ENCODE peak calls at places on chromosome 12, in six cellular contexts. B is breast epithelium, T is A549, E is IMR-90, X is adrenal gland, K is stomach. A is an unnamed sample. For H3K4me1, the result is how much of the 10 kb centered on the place peaks cover.

GRCh38 chr12:4269279-4269991 is 4.1 kb upstream of the CCND2 start:
- DNase-seq in B (no peak), T (no peak), E (peak), X (peak), K (peak), A (peak)

GRCh38 chr12:10406725-10407124 is 2.8 kb downstream of the KLRC4 start:
- DNase-seq in B (no peak), T (no peak), E (no peak), X (peak), K (no peak), A (peak)

GRCh38 chr12:25759752-25760151 is 198.7 kb upstream of the RASSF8 start:
- DNase-seq in B (no peak), T (no peak), E (peak), X (no peak), K (no peak), A (no peak)

GRCh38 chr12:82425241-82425640 is 66.9 kb downstream of the METTL25 start:
- DNase-seq in B (no peak), T (no peak), E (peak), X (no peak), K (no peak), A (no peak)

GRCh38 chr12:116561181-116561821 is 2.1 kb downstream of the MAP1LC3B2 start:
- DNase-seq in B (no peak), T (no peak), E (no peak), X (no peak), K (no peak), A (no peak)

GRCh38 chr12:42141981-42142606 is 2.6 kb downstream of the GXYLT1 start:
- DNase-seq in B (no peak), T (no peak), E (no peak), X (no peak), K (no peak), A (no peak)

GRCh38 chr12:29743801-29744200 is 39.9 kb downstream of the TMTC1 start:
- DNase-seq in B (no peak), T (no peak), E (peak), X (no peak), K (no peak), A (no peak)

GRCh38 chr12:122908915-122909314 is 13.0 kb upstream of the VPS37B start:
- DNase-seq in B (no peak), T (no peak), E (no peak), X (peak), K (peak), A (no peak)

GRCh38 chr12:28378749-28379148 is 188.5 kb downstream of the CCDC91 start:
- DNase-seq in B (no peak), T (no peak), E (peak), X (no peak), K (no peak), A (no peak)

DNA sequence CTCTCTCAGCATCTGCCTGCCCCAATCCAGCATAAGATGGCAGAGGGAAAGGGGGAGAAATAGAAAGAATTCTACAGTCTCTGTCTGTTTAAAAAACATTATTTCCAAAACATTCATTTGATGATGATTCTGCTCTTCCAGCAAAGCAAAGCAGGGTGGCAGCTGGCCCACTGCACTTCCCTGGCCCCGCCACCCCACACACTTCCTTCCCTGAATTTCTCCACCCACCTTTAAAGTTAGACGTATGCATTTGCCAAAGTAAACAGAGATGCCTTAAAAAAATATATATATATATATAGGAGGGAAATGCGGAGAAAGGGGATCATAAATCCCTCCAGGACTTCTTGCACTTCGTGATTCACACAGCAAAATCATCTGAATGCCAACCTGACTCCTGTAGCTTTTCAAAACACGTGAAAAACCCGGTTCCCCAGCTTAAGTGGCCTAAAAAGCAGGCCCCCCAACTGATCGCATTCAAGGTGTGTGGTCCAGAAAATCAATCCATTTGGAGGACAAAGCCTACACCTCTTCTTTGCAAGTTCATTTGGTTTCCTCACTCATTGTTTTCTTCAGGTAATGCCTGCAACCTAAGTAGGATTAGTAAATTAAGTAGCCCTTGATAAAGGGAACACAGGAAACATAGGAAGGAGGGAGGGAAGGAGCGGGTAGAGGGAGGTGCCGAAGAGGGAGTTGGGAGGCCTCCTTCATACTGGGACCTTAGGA is 68.8 kb downstream of the LLPH start:
- DNase-seq in B (no peak), T (no peak), E (no peak), X (no peak), K (no peak), A (no peak)
- H3K4me1 ChIP-seq in B (under half), T (under half), E (under half), X (under half), K (under half), A (under half)

GRCh38 chr12:101596172-101596571 is 1.4 kb downstream of the MYBPC1 start:
- DNase-seq in B (no peak), T (no peak), E (no peak), X (no peak), K (no peak), A (no peak)
- TF ChIP-seq POLR2A in B (no peak), T (no peak), E (no peak), X (no peak), K (no peak), A (no peak)

GRCh38 chr12:75528692-75529091 is 17.3 kb upstream of the KRR1 start:
- DNase-seq in B (no peak), T (no peak), E (no peak), X (no peak), K (no peak), A (no peak)

GRCh38 chr12:75528272-75528671 is 16.9 kb upstream of the KRR1 start:
- DNase-seq in B (no peak), T (no peak), E (no peak), X (no peak), K (no peak), A (no peak)

GRCh38 chr12:75526655-75527511 is 15.5 kb upstream of the KRR1 start:
- DNase-seq in B (no peak), T (peak), E (peak), X (no peak), K (no peak), A (no peak)

GRCh38 chr12:75529826-75530225 is 18.4 kb upstream of the KRR1 start:
- DNase-seq in B (no peak), T (no peak), E (no peak), X (no peak), K (no peak), A (no peak)

DNA sequence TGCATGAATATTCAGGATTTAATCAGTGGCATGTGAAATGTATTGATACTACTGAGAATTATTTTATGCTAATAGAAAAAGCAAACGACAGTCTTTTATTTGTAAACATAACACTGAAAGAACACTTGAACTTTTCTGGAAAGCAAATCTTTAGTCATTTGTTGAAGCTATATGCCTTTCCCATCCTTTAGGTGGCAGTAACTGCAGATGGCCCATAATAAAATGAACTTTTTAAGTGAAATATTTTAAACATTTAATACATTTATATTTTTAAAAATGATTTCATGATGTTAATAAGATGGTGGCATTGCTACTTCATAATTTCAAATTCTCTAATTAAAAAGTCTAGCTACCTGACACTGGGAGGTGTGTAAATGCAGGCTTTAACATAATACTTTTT is 13.9 kb upstream of the KRR1 start:
- DNase-seq in B (no peak), T (no peak), E (peak), X (no peak), K (no peak), A (no peak)
- TF ChIP-seq CTCF in B (no peak), T (peak), E (peak), X (no peak), K (no peak), A (peak)

GRCh38 chr12:78189656-78190055 is 359.0 kb downstream of the NAV3 start:
- DNase-seq in B (no peak), T (no peak), E (peak), X (no peak), K (no peak), A (no peak)

GRCh38 chr12:78187741-78188140 is 357.0 kb downstream of the NAV3 start:
- DNase-seq in B (no peak), T (no peak), E (no peak), X (no peak), K (no peak), A (no peak)

GRCh38 chr12:78192979-78193378 is 362.3 kb downstream of the NAV3 start:
- DNase-seq in B (no peak), T (no peak), E (peak), X (no peak), K (no peak), A (no peak)

GRCh38 chr12:78194448-78194847 is 363.8 kb downstream of the NAV3 start:
- DNase-seq in B (no peak), T (no peak), E (peak), X (no peak), K (no peak), A (no peak)

DNA sequence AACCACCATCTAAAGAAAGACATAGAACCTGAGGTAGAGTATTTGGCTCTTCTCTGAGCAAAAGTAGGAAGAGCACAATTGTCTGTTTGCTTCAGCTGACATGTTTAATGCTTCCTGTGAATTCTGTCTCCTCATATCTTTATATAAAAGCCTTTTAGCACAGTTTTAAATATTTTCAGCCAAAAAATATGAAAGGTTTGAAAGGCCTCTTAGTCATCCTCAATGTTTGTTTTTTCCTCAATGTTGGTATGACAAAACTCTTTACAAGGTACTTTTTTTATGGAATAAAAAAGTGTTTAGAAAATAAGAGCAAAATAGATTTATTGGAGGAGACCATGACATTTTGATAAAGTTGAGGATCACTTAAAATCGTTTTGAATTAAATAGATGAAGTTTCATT is 360.9 kb downstream of the NAV3 start:
- DNase-seq in B (no peak), T (no peak), E (peak), X (no peak), K (no peak), A (no peak)
- H3K4me1 ChIP-seq in B (under half), T (under half), E (under half), X (under half), K (under half), A (under half)

GRCh38 chr12:6199531-6200265 is 502 bp upstream of the CD9 start:
- DNase-seq in B (peak), T (no peak), E (no peak), X (peak), K (no peak), A (peak)

GRCh38 chr12:6200266-6201198 is at the start of gene CD9:
- DNase-seq in B (peak), T (peak), E (no peak), X (peak), K (peak), A (peak)

GRCh38 chr12:6201775-6202292 is 1.6 kb downstream of the CD9 start:
- DNase-seq in B (no peak), T (no peak), E (no peak), X (peak), K (no peak), A (no peak)

GRCh38 chr12:6202331-6202730 is 2.1 kb downstream of the CD9 start:
- DNase-seq in B (no peak), T (no peak), E (no peak), X (no peak), K (no peak), A (no peak)

DNA sequence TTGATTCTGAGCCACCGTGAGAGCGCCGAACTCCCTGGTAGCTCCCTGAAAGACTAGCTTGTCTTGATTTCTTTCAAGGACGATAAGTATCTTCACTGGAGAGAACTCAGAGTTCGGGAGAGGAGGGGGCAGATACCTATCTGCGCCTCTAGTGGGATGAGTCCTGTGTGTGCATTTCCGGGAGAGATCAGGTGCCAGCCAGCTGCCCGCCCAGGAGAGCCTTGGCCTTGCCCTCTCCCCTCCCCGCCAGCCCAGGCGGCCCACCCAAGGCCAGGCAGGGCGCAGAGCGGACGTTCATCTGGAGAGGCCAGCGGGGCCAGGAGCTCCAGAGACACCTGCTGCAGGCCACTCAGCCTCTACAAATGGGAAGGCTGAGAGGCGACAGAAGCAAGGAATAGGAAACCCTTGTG is 1.0 kb downstream of the CD9 start:
- DNase-seq in B (peak), T (peak), E (no peak), X (peak), K (no peak), A (no peak)
- TF ChIP-seq POLR2A in B (no peak), T (no peak), E (no peak), X (peak), K (no peak), A (no peak)

GRCh38 chr12:54588110-54588831 is at the start of gene PPP1R1A:
- DNase-seq in B (no peak), T (no peak), E (no peak), X (no peak), K (peak), A (no peak)
- TF ChIP-seq CTCF in B (no peak), T (no peak), E (no peak), X (no peak), K (no peak), A (no peak)

DNA sequence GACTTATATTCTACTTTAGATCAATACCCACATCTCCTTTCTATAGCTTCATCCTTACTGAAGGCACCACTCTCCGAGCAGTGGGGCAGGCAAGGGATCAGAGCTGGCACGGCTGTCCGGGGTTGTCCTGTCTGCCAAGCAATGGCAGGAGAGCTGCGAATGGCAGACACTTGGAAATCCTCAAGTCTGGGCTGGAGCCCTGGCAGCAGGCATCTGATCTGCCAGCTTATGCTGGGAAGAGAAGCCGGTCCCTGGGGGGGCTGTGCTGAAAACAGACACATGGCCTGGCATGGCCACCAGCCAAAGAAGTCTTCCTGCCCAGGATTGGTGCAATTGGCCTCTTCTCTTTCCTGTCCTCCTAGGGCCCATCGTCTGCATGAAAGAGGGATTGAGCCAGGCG is 280.2 kb upstream of the PWP1 start:
- DNase-seq in B (no peak), T (no peak), E (no peak), X (no peak), K (no peak), A (no peak)
- H3K4me1 ChIP-seq in B (under half), T (under half), E (under half), X (under half), K (under half), A (under half)

GRCh38 chr12:67322580-67322979 is 53.4 kb downstream of the CAND1 start:
- DNase-seq in B (no peak), T (no peak), E (no peak), X (no peak), K (no peak), A (no peak)
- TF ChIP-seq POLR2A in B (no peak), T (no peak), E (no peak), X (no peak), K (no peak), A (no peak)

DNA sequence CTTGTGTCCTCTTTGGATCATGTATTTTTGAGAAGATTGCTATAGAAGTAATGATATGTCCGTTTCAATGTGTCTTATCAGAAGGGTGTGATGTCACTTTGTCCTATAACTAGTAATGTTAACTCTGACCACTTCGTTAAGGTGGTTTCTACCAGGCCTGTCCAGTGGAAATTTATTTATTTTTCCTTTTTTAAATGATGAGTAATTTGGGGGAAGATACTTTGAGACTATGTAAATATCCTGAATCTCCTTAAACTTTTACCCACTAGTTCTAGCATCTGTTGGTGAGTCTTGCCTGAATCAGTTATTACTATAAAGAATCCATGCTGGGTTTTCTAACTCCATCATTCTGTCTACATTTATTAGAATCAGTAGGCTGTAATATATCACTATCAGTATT is 15.3 kb downstream of the EP400 start:
- DNase-seq in B (no peak), T (no peak), E (peak), X (no peak), K (no peak), A (no peak)
- TF ChIP-seq CTCF in B (no peak), T (no peak), E (no peak), X (no peak), K (no peak), A (no peak)

DNA sequence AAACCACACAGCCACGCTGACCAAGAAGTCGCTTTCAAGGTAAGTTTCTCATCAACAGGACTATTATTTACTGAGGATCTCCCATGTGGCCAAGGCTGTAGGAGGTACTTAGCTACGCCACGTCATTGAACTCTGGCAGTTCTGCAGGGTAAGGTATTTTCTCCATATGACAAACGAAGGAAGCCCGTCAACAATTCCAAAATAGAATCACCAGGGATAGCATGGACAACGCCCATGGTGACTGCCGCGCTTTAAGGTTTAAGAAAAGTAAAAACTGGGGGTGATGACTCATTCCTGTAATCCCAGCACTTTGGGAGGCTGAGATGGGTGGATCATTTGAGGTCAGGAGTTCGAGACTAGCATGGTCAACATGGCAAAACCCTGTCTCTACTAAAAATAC is 28.6 kb downstream of the SSH1 start:
- DNase-seq in B (no peak), T (no peak), E (peak), X (no peak), K (no peak), A (no peak)
- H3K4me1 ChIP-seq in B (under half), T (half or more), E (under half), X (half or more), K (half or more), A (half or more)

A was measured in testis.